ENCODE peak calls at places on chromosomes 5 and 9, in seven cellular contexts. Z is H1, P is A549, W is IMR-90, U is K562, Q is SK-N-SH, G is GM12878. L is an unnamed sample.

GRCh38 chr5:41270423-41271251 is 57.3 kb upstream of the C6 start:
- DNase-seq in Z (no peak), P (peak), W (peak), U (no peak), Q (peak), G (no peak), L (peak)

GRCh38 chr5:23208959-23209431 is 298.4 kb upstream of the PRDM9 start:
- DNase-seq in Z (peak), P (peak), W (peak), U (peak), Q (peak), G (peak), L (peak)

GRCh38 chr9:69899491-69899890 is 78.9 kb downstream of the CFAP95 start:
- DNase-seq in Z (no peak), P (no peak), W (no peak), U (no peak), Q (no peak), G (no peak), L (no peak)

GRCh38 chr9:35538361-35539234 is 48.7 kb downstream of the RUSC2 start:
- DNase-seq in Z (no peak), P (no peak), W (peak), U (no peak), Q (peak), G (no peak), L (no peak)

GRCh38 chr5:80620206-80620605 is 34.2 kb upstream of the MSH3 start:
- DNase-seq in Z (no peak), P (no peak), W (peak), U (no peak), Q (no peak), G (no peak), L (no peak)

GRCh38 chr5:123690821-123691220 is 178.8 kb downstream of the CSNK1G3 start:
- DNase-seq in Z (no peak), P (no peak), W (peak), U (no peak), Q (no peak), G (no peak), L (no peak)

GRCh38 chr5:59660737-59661136 is 232.8 kb downstream of the PDE4D start:
- DNase-seq in Z (no peak), P (peak), W (peak), U (no peak), Q (peak), G (no peak), L (no peak)

GRCh38 chr9:83708515-83709158 is 879 bp upstream of the UBQLN1 start:
- DNase-seq in Z (no peak), P (peak), W (peak), U (peak), Q (peak), G (no peak), L (peak)

GRCh38 chr5:170216262-170216864 is 16.4 kb upstream of the C5orf58 start:
- DNase-seq in Z (no peak), P (peak), W (peak), U (peak), Q (peak), G (no peak), L (peak)

GRCh38 chr9:2764371-2764770 is 47.1 kb downstream of the KCNV2 start:
- DNase-seq in Z (no peak), P (no peak), W (peak), U (no peak), Q (no peak), G (peak), L (no peak)

GRCh38 chr5:107483625-107484024 is 187.1 kb downstream of the EFNA5 start:
- DNase-seq in Z (no peak), P (no peak), W (no peak), U (no peak), Q (no peak), G (no peak), L (no peak)

GRCh38 chr5:107484261-107484660 is 186.5 kb downstream of the EFNA5 start:
- DNase-seq in Z (no peak), P (no peak), W (no peak), U (no peak), Q (no peak), G (no peak), L (no peak)

GRCh38 chr5:107486489-107486888 is 184.2 kb downstream of the EFNA5 start:
- DNase-seq in Z (no peak), P (no peak), W (peak), U (no peak), Q (no peak), G (peak), L (no peak)

GRCh38 chr5:107485184-107485583 is 185.6 kb downstream of the EFNA5 start:
- DNase-seq in Z (no peak), P (no peak), W (no peak), U (no peak), Q (no peak), G (peak), L (no peak)

DNA sequence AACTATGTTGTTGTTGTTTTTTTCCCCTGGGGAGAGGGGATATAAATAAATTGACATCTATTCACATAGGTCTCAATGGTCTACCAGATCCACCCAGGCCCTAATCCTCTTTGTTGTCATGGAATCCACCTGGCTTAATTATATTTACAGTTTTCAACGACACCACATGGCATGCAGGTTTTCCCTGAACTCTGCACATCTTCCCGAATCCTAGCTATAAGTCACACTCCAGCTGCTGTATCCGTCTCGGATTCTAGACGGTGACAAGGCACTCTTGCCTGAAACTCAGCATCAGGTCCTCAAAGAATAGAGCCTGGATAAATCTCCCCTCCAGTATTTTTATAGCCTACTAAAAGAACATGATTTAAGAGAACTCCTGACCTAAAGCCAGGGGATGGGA is 187.5 kb downstream of the EFNA5 start:
- DNase-seq in Z (no peak), P (no peak), W (no peak), U (no peak), Q (no peak), G (no peak), L (no peak)
- TF ChIP-seq RFX5 in Z (no peak), P (no peak), W (no peak), U (no peak), Q (no peak), G (no peak), L (no peak)

GRCh38 chr5:150045512-150045911 is 40.8 kb downstream of the CSF1R start:
- DNase-seq in Z (no peak), P (no peak), W (no peak), U (peak), Q (no peak), G (no peak), L (no peak)

GRCh38 chr5:150042459-150042858 is 41.9 kb downstream of the HMGXB3 start:
- DNase-seq in Z (no peak), P (no peak), W (no peak), U (no peak), Q (no peak), G (no peak), L (no peak)

GRCh38 chr5:150044334-150044681 is 42.0 kb downstream of the CSF1R start:
- DNase-seq in Z (no peak), P (no peak), W (peak), U (no peak), Q (no peak), G (no peak), L (no peak)

GRCh38 chr5:150044712-150045111 is 41.6 kb downstream of the CSF1R start:
- DNase-seq in Z (no peak), P (no peak), W (peak), U (no peak), Q (no peak), G (no peak), L (no peak)

GRCh38 chr5:150043657-150044333 is 42.6 kb downstream of the CSF1R start:
- DNase-seq in Z (no peak), P (no peak), W (peak), U (no peak), Q (no peak), G (no peak), L (no peak)
- H3K4me3 ChIP-seq in Z (no peak), P (no peak), W (no peak), U (no peak), Q (no peak), G (no peak), L (no peak)

GRCh38 chr9:21902112-21902511 is 92.1 kb downstream of the CDKN2A start:
- DNase-seq in Z (no peak), P (no peak), W (peak), U (no peak), Q (no peak), G (no peak), L (no peak)

GRCh38 chr9:21906213-21906612 is 88.0 kb downstream of the CDKN2A start:
- DNase-seq in Z (no peak), P (no peak), W (no peak), U (no peak), Q (no peak), G (no peak), L (no peak)

GRCh38 chr9:21904776-21905175 is 89.4 kb downstream of the CDKN2A start:
- DNase-seq in Z (no peak), P (no peak), W (no peak), U (no peak), Q (no peak), G (no peak), L (no peak)

GRCh38 chr9:21903380-21903965 is 90.7 kb downstream of the CDKN2A start:
- DNase-seq in Z (no peak), P (no peak), W (no peak), U (no peak), Q (no peak), G (no peak), L (no peak)

GRCh38 chr9:21904371-21904770 is 89.8 kb downstream of the CDKN2A start:
- DNase-seq in Z (no peak), P (no peak), W (peak), U (no peak), Q (no peak), G (no peak), L (no peak)
- TF ChIP-seq RFX5 in Z (no peak), P (no peak), W (no peak), U (no peak), Q (no peak), G (no peak), L (no peak)

GRCh38 chr5:2017540-2018389 is 135.0 kb upstream of the IRX4 start:
- DNase-seq in Z (peak), P (peak), W (peak), U (peak), Q (peak), G (no peak), L (peak)
- H3K4me3 ChIP-seq in Z (no peak), P (no peak), W (no peak), U (no peak), Q (no peak), G (no peak), L (no peak)